ENCODE peak calls at places on chromosomes 4 and X, in four cellular contexts. A is uterus, P is adrenal gland, C is right lobe of liver. Z is an unnamed sample.

GRCh38 chr4:182307746-182308145 is 64.5 kb downstream of the TENM3 start:
- DNase-seq in C (no peak), A (no peak), P (peak), Z (peak)

GRCh38 chr4:7247946-7248345 is 55.6 kb downstream of the SORCS2 start:
- DNase-seq in P (no peak), C (no peak), A (no peak), Z (no peak)

GRCh38 chrX:53452812-53453211 is 18.6 kb upstream of the HSD17B10 start:
- DNase-seq in A (no peak), P (no peak), C (no peak), Z (no peak)

GRCh38 chr4:34258176-34258575 is 1986.1 kb downstream of the ARAP2 start:
- DNase-seq in P (no peak), A (no peak), C (no peak), Z (peak)

GRCh38 chr4:2301221-2301642 is 39.3 kb upstream of the MXD4 start:
- DNase-seq in A (no peak), P (no peak), C (peak), Z (no peak)

GRCh38 chr4:52728877-52729276 is 22.3 kb downstream of the ERVMER34-1 start:
- DNase-seq in C (no peak), P (no peak), A (no peak), Z (no peak)

GRCh38 chrX:46837543-46838481 is 969 bp downstream of the RP2 start:
- DNase-seq in A (no peak), P (no peak), C (no peak), Z (no peak)

GRCh38 chr4:115294717-115295116 is 181.3 kb upstream of the NDST4 start:
- DNase-seq in A (no peak), C (no peak), P (no peak), Z (no peak)

GRCh38 chr4:102263024-102263787 is 82.1 kb downstream of the SLC39A8 start:
- DNase-seq in A (no peak), C (no peak), P (peak), Z (peak)

GRCh38 chr4:62896721-62897120 is 1512.5 kb downstream of the TECRL start:
- DNase-seq in C (no peak), P (no peak), A (no peak), Z (no peak)

GRCh38 chr4:151013491-151013890 is 1.6 kb downstream of the LRBA start:
- DNase-seq in C (no peak), A (no peak), P (no peak), Z (no peak)

GRCh38 chr4:140003851-140004579 is 150.0 kb downstream of the MAML3 start:
- DNase-seq in C (no peak), A (no peak), P (no peak), Z (no peak)

GRCh38 chr4:140005699-140006098 is 148.3 kb downstream of the MAML3 start:
- DNase-seq in A (no peak), C (no peak), P (no peak), Z (no peak)

GRCh38 chr4:140000232-140000631 is 153.8 kb downstream of the MAML3 start:
- DNase-seq in P (no peak), A (no peak), C (no peak), Z (no peak)

GRCh38 chr4:140004580-140005314 is 149.2 kb downstream of the MAML3 start:
- DNase-seq in A (peak), C (peak), P (peak), Z (peak)
- H3K4me3 ChIP-seq in A (peak), C (peak), P (no peak), Z (peak)

GRCh38 chrX:153722704-153723350 is 1.4 kb downstream of the BCAP31 start:
- DNase-seq in C (no peak), P (no peak), A (no peak), Z (no peak)

GRCh38 chrX:153725039-153725831 is 579 bp downstream of the ABCD1 start:
- DNase-seq in A (no peak), C (no peak), P (peak), Z (no peak)

GRCh38 chrX:153724252-153725038 is at the start of the genes ABCD1 and BCAP31:
- DNase-seq in P (peak), C (peak), A (peak), Z (peak)

GRCh38 chrX:153725832-153726285 is 1.2 kb downstream of the ABCD1 start:
- DNase-seq in A (peak), P (peak), C (no peak), Z (no peak)

DNA sequence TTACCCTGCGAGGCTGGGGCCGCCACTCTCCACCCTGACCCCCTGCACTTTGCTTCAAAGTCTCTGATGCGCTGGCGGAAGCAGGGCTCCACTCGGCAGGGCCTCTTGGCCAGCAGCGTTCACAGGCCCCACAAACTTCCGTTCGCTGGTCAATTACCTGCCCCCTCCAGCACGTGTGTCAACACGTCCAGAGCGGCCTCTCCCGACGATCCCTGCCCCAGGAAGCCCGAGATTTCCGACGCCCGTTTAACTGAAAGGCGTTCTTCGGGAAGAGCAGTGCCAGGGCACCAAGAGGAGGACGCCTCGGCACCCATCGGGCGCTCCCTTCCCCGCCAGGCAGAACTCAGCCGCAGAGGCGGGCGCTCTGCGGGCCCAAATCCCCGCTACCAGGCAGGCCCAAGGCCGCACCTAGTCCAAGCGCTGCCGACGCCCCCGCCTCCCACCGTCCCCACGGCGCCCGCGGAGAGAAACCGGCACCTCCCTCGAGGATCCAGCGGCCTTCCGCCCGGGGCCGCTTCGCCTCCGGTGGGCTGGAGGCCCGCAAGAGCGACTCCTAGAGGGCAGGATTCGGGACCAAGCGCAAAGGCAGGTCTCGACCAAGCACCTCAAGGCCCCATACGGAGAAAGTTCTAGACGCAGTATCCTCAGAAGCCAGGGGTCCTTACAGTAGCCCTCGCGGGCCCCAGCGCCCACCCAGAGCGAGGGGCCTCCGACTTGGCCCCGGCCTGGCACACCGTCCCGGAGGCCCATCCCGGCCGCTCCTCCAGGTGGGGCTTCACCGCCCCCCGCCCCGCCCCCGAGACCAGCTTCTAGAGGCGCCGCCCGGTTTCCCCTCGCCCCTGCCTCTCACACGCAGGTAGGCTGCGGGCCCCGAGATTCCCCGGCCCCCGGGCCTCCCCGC is 586 bp downstream of the BCAP31 start:
- DNase-seq in P (peak), A (peak), C (peak), Z (peak)
- TF ChIP-seq CTCF in P (no peak), A (no peak), C (peak), Z (peak)

DNA sequence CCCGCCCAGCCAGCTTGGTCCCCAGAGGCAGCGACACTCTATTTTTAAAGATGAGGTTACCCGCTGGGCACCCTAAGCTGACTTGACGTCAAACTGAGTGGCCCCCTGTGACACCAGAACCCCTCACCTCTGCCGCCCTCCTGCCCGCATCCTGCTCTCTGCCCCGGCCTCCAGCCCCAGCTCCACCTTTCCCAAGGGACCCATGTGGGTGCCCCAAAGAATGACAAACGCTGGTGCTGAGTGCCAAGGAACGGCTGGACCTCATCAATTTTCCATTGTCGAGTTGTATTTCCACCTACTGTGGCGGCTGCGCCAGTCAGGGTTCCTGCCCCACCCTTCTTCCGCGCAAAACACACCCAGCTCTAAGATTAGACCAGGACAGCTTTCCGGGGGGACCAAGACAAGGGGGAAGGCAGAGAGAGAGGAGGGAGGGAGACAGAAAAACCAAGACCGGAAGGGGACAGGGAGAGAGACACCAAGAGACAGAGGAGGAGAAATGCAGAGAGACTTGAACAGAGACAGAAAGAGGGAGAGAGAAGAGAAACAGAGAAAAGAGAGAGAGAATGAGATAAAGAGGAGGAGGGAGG is 2.0 kb downstream of the PRKX start:
- DNase-seq in P (no peak), A (no peak), C (no peak), Z (no peak)
- H3K4me3 ChIP-seq in P (no peak), A (peak), C (no peak), Z (peak)

DNA sequence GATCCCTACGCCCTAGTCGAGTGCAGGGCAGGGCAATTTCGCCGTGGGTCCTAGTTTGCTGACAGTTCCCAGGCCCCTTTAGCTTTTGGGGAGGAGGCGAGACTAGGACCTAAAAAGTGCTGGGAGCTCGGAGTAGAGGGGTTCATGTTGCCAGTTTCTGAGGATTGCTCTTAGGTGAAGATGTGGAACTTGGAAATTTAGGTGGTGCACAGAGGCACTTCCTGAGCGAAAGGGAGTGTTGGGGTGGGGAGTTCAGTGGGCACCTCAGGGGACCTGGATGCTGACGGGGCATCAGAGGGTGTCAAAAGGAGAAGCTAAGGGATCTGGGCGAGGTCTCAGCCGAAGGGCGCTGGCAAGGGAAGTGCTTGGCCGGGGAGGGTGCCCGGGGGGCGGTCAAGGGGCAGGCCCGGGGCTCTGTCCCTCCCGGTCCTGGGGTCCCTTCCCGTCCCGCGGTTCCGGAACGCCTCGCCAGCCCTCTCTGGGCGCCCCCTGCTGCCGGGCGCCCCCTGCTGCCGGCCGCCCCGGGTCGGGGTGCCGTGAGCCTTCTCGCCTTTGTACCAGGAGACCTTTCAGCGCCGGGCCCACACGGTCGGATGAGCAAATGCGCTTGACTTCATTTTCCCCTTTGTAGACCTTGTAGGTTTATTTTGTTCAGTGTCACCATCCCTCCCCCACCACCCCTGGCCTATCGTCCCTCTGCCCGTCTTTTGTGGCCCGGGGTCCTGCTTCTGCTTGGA is 3.0 kb upstream of the PHOX2B start:
- DNase-seq in P (no peak), A (no peak), C (no peak), Z (no peak)
- TF ChIP-seq CTCF in P (no peak), A (no peak), C (no peak), Z (no peak)